ENCODE peak calls at places on chromosomes 2 and 18, in four cellular contexts. One of them, this sample, is unnamed.

GRCh38 chr2:189834059-189834458 is 49.8 kb downstream of the PMS1 start:
- DNase-seq in uterus: no peak
- DNase-seq in gastrocnemius medialis: no peak
- DNase-seq in cardiac fibroblast: no peak
- DNase-seq in this sample: no peak

GRCh38 chr2:235116885-235117492 is 165.2 kb downstream of the SH3BP4 start:
- DNase-seq in cardiac fibroblast: peak; percentile 67
- DNase-seq in gastrocnemius medialis: no peak
- DNase-seq in uterus: no peak
- DNase-seq in this sample: no peak

GRCh38 chr2:234694244-234695013 is 197.5 kb upstream of the ARL4C start:
- DNase-seq in uterus: no peak
- DNase-seq in cardiac fibroblast: peak; percentile 82
- DNase-seq in gastrocnemius medialis: no peak
- DNase-seq in this sample: no peak

GRCh38 chr2:35526741-35527140 is 828.8 kb upstream of the CRIM1 start:
- DNase-seq in cardiac fibroblast: no peak
- DNase-seq in gastrocnemius medialis: no peak
- DNase-seq in uterus: no peak
- DNase-seq in this sample: no peak

GRCh38 chr2:1816414-1816911 is 72.1 kb upstream of the PXDN start:
- DNase-seq in uterus: peak; percentile 75
- DNase-seq in gastrocnemius medialis: peak; percentile 56
- DNase-seq in cardiac fibroblast: peak; percentile 12
- DNase-seq in this sample: no peak

GRCh38 chr2:191710411-191710900 is 32.5 kb downstream of the NABP1 start:
- DNase-seq in gastrocnemius medialis: no peak
- DNase-seq in cardiac fibroblast: peak; percentile 61
- DNase-seq in uterus: no peak
- DNase-seq in this sample: no peak

GRCh38 chr2:128535928-128536327 is 217.3 kb upstream of the HS6ST1 start:
- DNase-seq in uterus: no peak
- DNase-seq in gastrocnemius medialis: no peak
- DNase-seq in cardiac fibroblast: peak; percentile 84
- DNase-seq in this sample: no peak

GRCh38 chr18:26618130-26618529 is 69.8 kb upstream of the KCTD1 start:
- DNase-seq in uterus: no peak
- DNase-seq in gastrocnemius medialis: no peak
- DNase-seq in cardiac fibroblast: no peak
- DNase-seq in this sample: no peak

GRCh38 chr2:189679224-189679623 is 4.8 kb downstream of the ANKAR start:
- DNase-seq in uterus: no peak
- DNase-seq in gastrocnemius medialis: no peak
- DNase-seq in cardiac fibroblast: peak; percentile 32
- DNase-seq in this sample: no peak

GRCh38 chr2:42028571-42029148 is 19.2 kb upstream of the PKDCC start:
- DNase-seq in gastrocnemius medialis: no peak
- DNase-seq in uterus: no peak
- DNase-seq in cardiac fibroblast: no peak
- DNase-seq in this sample: no peak

GRCh38 chr18:74623047-74623816 is 25.6 kb downstream of the ZNF407 start:
- DNase-seq in cardiac fibroblast: peak; percentile 33
- DNase-seq in gastrocnemius medialis: no peak
- DNase-seq in uterus: no peak
- DNase-seq in this sample: no peak

This sample was measured in tibial nerve.